ENCODE peak calls at places on chromosomes 2 and 18, in six cellular contexts. J is IMR-90, Y is mesendoderm, H is H1, O is neuronal stem cell, V is mesenchymal stem cell. K is an unnamed sample.

GRCh38 chr2:201273330-201273983 is 13.1 kb downstream of the CASP8 start:
- DNase-seq in J (no peak), O (no peak), Y (no peak), V (no peak), H (no peak), K (no peak)

GRCh38 chr2:48568551-48568950 is 38.6 kb downstream of the STON1 start:
- DNase-seq in O (no peak), J (no peak), H (no peak), Y (no peak), V (no peak), K (no peak)

GRCh38 chr2:40725950-40726349 is 274.1 kb upstream of the SLC8A1 start:
- DNase-seq in J (no peak), Y (no peak), V (no peak), H (no peak), O (no peak), K (no peak)

GRCh38 chr18:57547260-57547659 is 39.2 kb downstream of the FECH start:
- DNase-seq in Y (no peak), V (no peak), H (no peak), J (no peak), O (no peak), K (no peak)

GRCh38 chr2:23135481-23136100 is 249.4 kb upstream of the KLHL29 start:
- DNase-seq in J (no peak), V (no peak), H (peak), O (no peak), Y (peak), K (peak)

GRCh38 chr18:70292628-70293027 is 3.8 kb downstream of the SOCS6 start:
- DNase-seq in H (no peak), V (no peak), Y (no peak), J (no peak), O (no peak), K (no peak)

GRCh38 chr18:59994357-59994756 is 94.6 kb downstream of the PMAIP1 start:
- DNase-seq in O (no peak), H (no peak), Y (peak), V (no peak), J (peak), K (no peak)

GRCh38 chr2:135203944-135204343 is 151.9 kb downstream of the RAB3GAP1 start:
- DNase-seq in J (no peak), O (no peak), Y (no peak), V (no peak), H (no peak), K (no peak)

GRCh38 chr2:228545041-228545440 is 363.6 kb upstream of the SPHKAP start:
- DNase-seq in H (no peak), Y (peak), J (peak), O (no peak), V (no peak), K (no peak)

GRCh38 chr2:62142054-62142453 is 53.9 kb upstream of the B3GNT2 start:
- DNase-seq in V (no peak), O (no peak), Y (no peak), H (no peak), J (no peak), K (no peak)

GRCh38 chr2:9518780-9519179 is 36.9 kb downstream of the ADAM17 start:
- DNase-seq in H (no peak), V (no peak), O (no peak), Y (no peak), J (no peak), K (no peak)

GRCh38 chr2:203045867-203046266 is 31.2 kb downstream of the NBEAL1 start:
- DNase-seq in Y (no peak), J (no peak), H (no peak), V (no peak), O (no peak), K (no peak)

GRCh38 chr2:177242136-177242987 is 22.2 kb downstream of the NFE2L2 start:
- DNase-seq in V (peak), H (no peak), J (peak), O (no peak), Y (peak), K (no peak)

GRCh38 chr2:65395621-65396347 is 36.6 kb downstream of the SPRED2 start:
- DNase-seq in J (no peak), O (no peak), Y (no peak), V (no peak), H (no peak), K (no peak)

GRCh38 chr18:75405341-75405740 is 22.2 kb downstream of the SMIM21 start:
- DNase-seq in Y (no peak), O (no peak), J (peak), H (no peak), V (no peak), K (no peak)

GRCh38 chr2:106886916-106887758 is 1.2 kb upstream of the ST6GAL2 start:
- DNase-seq in H (peak), J (no peak), Y (peak), V (peak), O (peak), K (peak)

GRCh38 chr2:233976690-233977294 is 59.6 kb downstream of the TRPM8 start:
- DNase-seq in J (peak), Y (peak), O (peak), V (peak), H (no peak), K (no peak)

GRCh38 chr2:232242316-232242715 is 136.2 kb upstream of the ALPP start:
- DNase-seq in V (no peak), O (no peak), H (no peak), J (no peak), Y (no peak), K (no peak)

GRCh38 chr2:98121149-98121548 is 34.2 kb downstream of the VWA3B start:
- DNase-seq in H (no peak), J (no peak), O (no peak), Y (no peak), V (no peak), K (no peak)

GRCh38 chr18:2889761-2890192 is 43.0 kb downstream of the EMILIN2 start:
- DNase-seq in V (no peak), H (no peak), Y (peak), J (peak), O (no peak), K (no peak)

DNA sequence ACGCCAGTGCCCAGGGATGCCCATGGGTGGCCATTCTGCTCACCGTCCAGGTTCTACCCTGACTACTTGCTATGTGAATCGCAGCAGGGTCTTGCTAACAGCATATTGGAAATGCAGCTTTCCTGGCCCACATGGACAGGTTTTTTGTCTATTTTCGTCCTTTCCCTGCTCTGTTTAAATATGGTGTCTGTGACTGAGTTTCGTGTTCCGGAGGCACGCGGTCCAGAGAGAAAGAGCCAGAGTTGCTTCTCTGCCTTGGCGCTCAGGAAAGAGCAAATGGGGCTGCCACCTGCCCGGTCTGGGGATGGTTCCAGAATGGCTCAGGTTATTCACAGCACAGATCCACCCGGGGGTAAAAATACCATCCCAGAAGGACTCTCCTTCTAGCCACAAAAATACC is 456.2 kb downstream of the BCL11A start:
- DNase-seq in Y (no peak), H (no peak), O (no peak), V (no peak), J (no peak), K (no peak)
- H2BK15ac ChIP-seq in Y (no peak), H (no peak), O (no peak), V (no peak), J (no peak), K (no peak)

GRCh38 chr2:172819943-172820342 is 84.3 kb downstream of the RAPGEF4 start:
- DNase-seq in H (no peak), Y (no peak), O (no peak), J (no peak), V (no peak), K (no peak)

GRCh38 chr2:172822585-172822984 is 86.9 kb downstream of the RAPGEF4 start:
- DNase-seq in H (no peak), Y (no peak), J (no peak), V (no peak), O (no peak), K (no peak)

GRCh38 chr2:172817411-172817810 is 81.8 kb downstream of the RAPGEF4 start:
- DNase-seq in J (peak), Y (no peak), O (no peak), V (no peak), H (no peak), K (no peak)

GRCh38 chr2:172823451-172823850 is 87.8 kb downstream of the RAPGEF4 start:
- DNase-seq in Y (no peak), O (no peak), J (no peak), H (no peak), V (peak), K (no peak)

GRCh38 chr2:172821370-172822338 is 86.0 kb downstream of the RAPGEF4 start:
- DNase-seq in H (no peak), J (peak), O (no peak), V (no peak), Y (no peak), K (no peak)
- H2AK5ac ChIP-seq in H (no peak), J (peak), O (no peak), V (no peak), Y (no peak), K (no peak)

GRCh38 chr2:19901201-19901457 is 654 bp downstream of the TTC32 start:
- DNase-seq in J (no peak), V (no peak), Y (no peak), H (no peak), O (no peak), K (no peak)
- H3K4ac ChIP-seq in J (peak), V (peak), Y (no peak), H (no peak), O (no peak), K (no peak)

GRCh38 chr2:124315221-124315880 is 290.3 kb downstream of the CNTNAP5 start:
- DNase-seq in O (no peak), J (no peak), Y (no peak), V (no peak), H (no peak), K (no peak)

GRCh38 chr2:124318913-124319312 is 293.8 kb downstream of the CNTNAP5 start:
- DNase-seq in Y (no peak), O (no peak), H (no peak), J (no peak), V (no peak), K (no peak)

GRCh38 chr2:124316875-124317605 is 292.0 kb downstream of the CNTNAP5 start:
- DNase-seq in V (no peak), Y (no peak), H (no peak), J (no peak), O (no peak), K (no peak)

GRCh38 chr2:124316133-124316532 is 291.0 kb downstream of the CNTNAP5 start:
- DNase-seq in H (no peak), Y (no peak), O (no peak), V (no peak), J (no peak), K (no peak)

DNA sequence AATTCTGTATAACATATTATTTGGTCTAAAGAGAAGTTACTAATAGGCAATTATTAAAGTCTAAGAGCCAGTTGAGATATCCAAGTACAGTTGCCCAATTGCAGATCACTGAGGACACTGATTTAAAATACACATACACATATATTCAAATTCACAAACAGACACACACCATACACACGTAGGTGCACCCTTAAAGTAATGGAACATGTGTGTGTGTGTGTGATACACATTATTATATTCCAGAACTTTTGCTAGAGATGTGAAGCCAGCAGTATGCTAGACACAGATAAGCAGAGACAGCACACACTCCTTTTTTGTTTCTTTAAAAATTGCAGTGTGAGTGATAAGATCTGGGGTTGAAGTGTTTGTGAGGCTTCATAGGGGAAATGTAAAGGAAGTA is 292.5 kb downstream of the CNTNAP5 start:
- DNase-seq in H (no peak), Y (no peak), J (no peak), V (no peak), O (no peak), K (no peak)
- H2BK15ac ChIP-seq in H (no peak), Y (no peak), J (no peak), V (no peak), O (no peak), K (no peak)

DNA sequence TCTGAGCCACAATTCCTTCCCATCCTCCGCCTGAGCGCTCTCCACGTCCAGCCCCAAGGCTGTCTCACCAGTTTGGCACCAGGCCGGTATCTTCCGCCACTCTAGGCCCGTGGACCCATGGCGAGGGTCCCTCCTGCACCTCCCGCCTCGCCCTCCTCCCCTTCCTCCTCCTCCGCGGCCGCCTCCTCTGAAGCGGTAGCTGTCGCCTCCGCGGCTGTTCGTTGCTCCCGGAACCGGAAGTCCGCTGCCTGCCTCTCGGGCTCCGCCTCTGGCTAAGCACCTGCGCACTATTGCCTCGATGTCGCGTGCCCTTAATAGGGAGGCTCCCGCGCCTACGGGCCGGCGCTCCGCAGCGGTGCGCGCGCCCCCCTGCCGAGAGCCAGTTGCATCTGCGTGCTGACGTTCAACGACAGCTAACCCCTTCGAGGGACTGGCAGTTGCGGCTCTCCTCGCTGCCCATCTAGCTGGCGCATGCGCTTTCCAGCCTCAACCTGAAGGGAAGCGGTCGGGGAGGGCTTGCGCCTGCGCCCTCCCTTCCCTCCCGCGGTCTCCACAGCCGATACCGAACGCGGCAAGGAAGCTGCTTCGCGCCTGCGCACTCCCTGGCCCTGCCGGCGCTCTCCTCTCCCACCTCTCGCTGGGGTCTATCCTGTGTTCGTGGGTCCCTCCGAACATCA is at the start of gene MBD1:
- DNase-seq in O (peak), Y (peak), J (peak), H (peak), V (peak), K (peak)
- H2AK5ac ChIP-seq in O (peak), Y (no peak), J (peak), H (peak), V (peak), K (no peak)

GRCh38 chr2:28665041-28665704 is 86.5 kb upstream of the PPP1CB start:
- DNase-seq in J (peak), Y (no peak), H (no peak), V (peak), O (no peak), K (no peak)

GRCh38 chr2:28662044-28662443 is 89.6 kb upstream of the PPP1CB start:
- DNase-seq in Y (no peak), J (no peak), O (no peak), H (no peak), V (peak), K (no peak)

GRCh38 chr2:28663359-28663758 is 88.3 kb upstream of the PPP1CB start:
- DNase-seq in J (peak), V (peak), O (no peak), Y (no peak), H (no peak), K (no peak)

GRCh38 chr2:28662468-28663095 is 89.0 kb upstream of the PPP1CB start:
- DNase-seq in Y (no peak), V (peak), J (peak), H (no peak), O (no peak), K (no peak)

DNA sequence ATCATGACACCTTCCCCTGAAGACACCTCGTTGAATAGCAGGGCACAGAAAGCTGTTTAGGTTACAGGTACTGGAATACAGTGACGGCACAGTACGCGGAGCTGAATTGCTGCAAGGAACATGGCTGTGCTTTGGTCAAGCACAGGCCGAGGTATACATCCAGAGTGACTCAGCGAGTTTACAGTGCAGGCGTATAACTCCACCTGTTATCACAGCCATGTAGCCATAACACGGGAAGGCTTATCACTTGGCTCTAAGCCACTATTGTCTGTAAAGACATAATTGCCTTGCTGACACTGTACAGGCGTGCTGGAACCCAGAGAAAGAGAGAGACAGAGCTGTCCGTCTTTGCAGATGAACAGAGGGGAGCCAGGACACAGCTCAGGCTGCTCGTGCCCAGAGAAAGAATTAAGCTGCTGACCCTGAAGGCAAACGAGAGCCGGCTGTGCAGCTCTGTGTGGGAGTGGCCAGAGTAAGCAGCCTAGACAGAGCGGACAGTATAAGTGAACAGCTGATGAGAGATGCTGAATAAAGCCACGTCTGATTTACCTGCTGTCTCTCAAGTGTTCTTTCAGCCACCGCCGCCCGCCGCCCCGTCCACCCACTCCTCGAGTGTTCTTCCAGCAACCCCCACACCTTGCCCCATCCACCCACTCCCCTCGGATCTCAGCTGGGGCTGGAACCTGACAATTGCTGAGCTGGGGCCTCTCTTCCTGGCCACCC is 87.3 kb upstream of the PPP1CB start:
- DNase-seq in H (no peak), Y (no peak), O (no peak), J (peak), V (peak), K (no peak)
- H3K4ac ChIP-seq in H (no peak), Y (no peak), O (no peak), J (peak), V (peak), K (no peak)

K was measured in H9.